ENCODE peak calls at places on chromosomes 1 and 21, in five cellular contexts. R is body of pancreas, P is mucosa of descending colon, J is HCT116, X is thoracic aorta. U is an unnamed sample.

GRCh38 chr1:204615881-204616280 is 69.7 kb downstream of the LRRN2 start:
- DNase-seq in J (no peak), P (no peak), X (no peak), R (no peak), U (no peak)

GRCh38 chr1:148290881-148291280 is 138.8 kb upstream of the NBPF11 start:
- DNase-seq in R (no peak), J (no peak), P (no peak), X (no peak), U (no peak)

GRCh38 chr1:71565267-71565666 is 484.4 kb upstream of the ZRANB2 start:
- DNase-seq in X (no peak), P (no peak), J (no peak), R (no peak), U (no peak)

GRCh38 chr1:194512361-194512760 is 1325.9 kb upstream of the B3GALT2 start:
- DNase-seq in X (no peak), P (no peak), J (no peak), R (no peak), U (no peak)

GRCh38 chr1:224266105-224266935 is 63.7 kb downstream of the NVL start:
- DNase-seq in X (no peak), R (no peak), P (no peak), J (no peak), U (no peak)

GRCh38 chr1:151993734-151994496 is at the start of gene S100A10:
- DNase-seq in P (peak), J (no peak), X (peak), R (peak), U (no peak)

GRCh38 chr1:4675454-4676186 is 21.2 kb downstream of the AJAP1 start:
- DNase-seq in X (no peak), J (no peak), P (no peak), R (no peak), U (no peak)

GRCh38 chr1:245225709-245226464 is 71.1 kb downstream of the KIF26B start:
- DNase-seq in P (no peak), R (no peak), X (no peak), J (no peak), U (no peak)

GRCh38 chr1:12087797-12088314 is 24.8 kb downstream of the TNFRSF8 start:
- DNase-seq in X (no peak), J (no peak), P (no peak), R (no peak), U (no peak)

GRCh38 chr1:212856755-212857154 is 1.3 kb upstream of the FLVCR1 start:
- DNase-seq in R (no peak), J (no peak), X (no peak), P (no peak), U (no peak)

GRCh38 chr1:175499595-175500367 is 243.6 kb downstream of the TNR start:
- DNase-seq in R (no peak), X (no peak), P (no peak), J (no peak), U (no peak)

GRCh38 chr1:196078691-196079090 is 529.5 kb downstream of the KCNT2 start:
- DNase-seq in P (no peak), J (no peak), X (no peak), R (no peak), U (no peak)

GRCh38 chr1:15168479-15168878 is 14.9 kb downstream of the TMEM51 start:
- DNase-seq in P (no peak), J (no peak), X (no peak), R (no peak), U (no peak)

GRCh38 chr1:196380311-196380710 is 227.9 kb downstream of the KCNT2 start:
- DNase-seq in P (no peak), J (no peak), X (no peak), R (no peak), U (no peak)

GRCh38 chr1:236021424-236022135 is 43.3 kb downstream of the NID1 start:
- DNase-seq in X (no peak), P (no peak), R (no peak), J (no peak), U (no peak)

GRCh38 chr21:41045534-41046268 is 122.3 kb upstream of the BACE2 start:
- DNase-seq in R (peak), X (no peak), J (no peak), P (no peak), U (no peak)

GRCh38 chr1:160226623-160227022 is 21.4 kb downstream of the PEA15 start:
- DNase-seq in J (no peak), X (no peak), R (no peak), P (no peak), U (no peak)

GRCh38 chr1:98388431-98388830 is 273.1 kb upstream of the SNX7 start:
- DNase-seq in P (no peak), R (no peak), J (no peak), X (no peak), U (peak)

GRCh38 chr1:204814146-204814884 is 56.3 kb upstream of the NFASC start:
- DNase-seq in J (no peak), R (no peak), P (no peak), X (no peak), U (no peak)

DNA sequence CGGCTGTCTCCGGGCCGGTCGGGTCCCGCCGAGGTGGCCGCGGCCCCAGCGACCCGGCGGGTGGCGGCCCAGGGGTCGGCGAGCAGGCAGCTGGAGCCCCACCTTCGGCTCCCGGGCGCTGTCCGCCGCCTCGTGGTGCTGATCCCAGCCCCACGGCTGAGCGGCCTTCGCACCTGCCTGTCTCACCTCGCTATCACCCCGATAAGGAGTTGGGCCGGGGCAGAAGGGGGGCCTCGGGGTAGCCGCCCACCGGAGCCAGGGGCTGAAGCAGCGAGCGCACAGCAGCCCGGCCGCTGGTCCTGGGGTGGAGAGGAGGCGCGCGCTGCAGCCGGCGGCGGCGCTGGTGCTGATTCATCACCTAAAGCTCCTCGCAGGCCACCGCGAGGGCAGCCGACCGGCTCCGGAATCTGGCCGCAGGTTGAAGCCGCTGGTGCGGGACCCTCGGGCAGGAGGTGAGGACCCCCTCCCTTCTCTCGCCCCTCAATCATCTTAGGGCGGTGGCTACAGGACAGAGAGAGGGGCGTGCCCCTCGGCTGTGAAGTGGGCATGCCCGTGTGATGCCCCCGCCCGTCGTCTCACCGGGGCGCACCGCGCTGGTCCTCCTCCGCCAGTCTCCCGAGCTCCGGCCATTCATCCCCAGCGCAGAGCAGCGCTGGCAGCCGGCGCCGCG is 577 bp downstream of the TRIM67 start:
- DNase-seq in P (peak), J (no peak), X (no peak), R (peak), U (no peak)
- TF ChIP-seq CTCF in P (no peak), J (no peak), X (no peak), R (no peak), U (no peak)

GRCh38 chr21:35940074-35940927 is 120.0 kb downstream of the SETD4 start:
- DNase-seq in R (peak), X (no peak), P (no peak), J (peak), U (no peak)
- H3K4me3 ChIP-seq in R (no peak), X (no peak), P (no peak), J (no peak), U (no peak)

GRCh38 chr1:96361251-96361856 is 360.2 kb upstream of the PTBP2 start:
- DNase-seq in X (no peak), R (no peak), J (no peak), P (no peak), U (no peak)

GRCh38 chr1:96360036-96360795 is 361.4 kb upstream of the PTBP2 start:
- DNase-seq in P (no peak), J (no peak), X (no peak), R (no peak), U (no peak)

GRCh38 chr1:96362623-96363022 is 359.0 kb upstream of the PTBP2 start:
- DNase-seq in R (no peak), J (peak), X (no peak), P (no peak), U (peak)

GRCh38 chr1:96364576-96364975 is 357.0 kb upstream of the PTBP2 start:
- DNase-seq in X (no peak), J (no peak), P (no peak), R (no peak), U (no peak)

DNA sequence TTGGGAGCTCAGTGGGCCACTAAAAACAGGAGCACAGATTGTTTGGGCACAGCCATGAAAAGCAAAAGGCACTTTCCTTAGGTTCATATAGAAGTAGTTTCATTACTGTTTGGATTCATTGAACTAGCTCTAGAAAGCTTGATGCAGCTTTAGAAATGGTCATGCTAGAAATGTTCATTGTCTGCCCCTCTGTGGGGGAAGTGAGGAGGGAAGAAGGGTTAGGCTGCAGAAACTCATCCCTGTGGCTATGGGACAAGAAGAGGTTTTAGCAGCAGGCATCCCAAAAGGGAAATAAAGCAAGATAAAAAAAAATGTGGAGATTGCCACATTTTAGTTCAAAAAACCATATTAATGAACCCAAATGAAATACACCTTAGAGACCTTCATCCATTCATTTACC is 359.6 kb upstream of the PTBP2 start:
- DNase-seq in J (no peak), X (no peak), R (no peak), P (no peak), U (no peak)
- TF ChIP-seq CTCF in J (no peak), X (no peak), R (no peak), P (no peak), U (no peak)

GRCh38 chr1:108745980-108746381 is 493 bp upstream of the STXBP3 start:
- DNase-seq in X (no peak), P (no peak), R (no peak), J (no peak), U (no peak)
- H3K4me3 ChIP-seq in X (peak), P (peak), R (no peak), J (no peak), U (no peak)